ENCODE peak calls at places on chromosomes 13 and 19, in six cellular contexts. M is HepG2, T is upper lobe of left lung, A is HCT116, G is K562, W is GM12878. J is an unnamed sample.

GRCh38 chr13:74027161-74027779 is 106.9 kb downstream of the KLF12 start:
- ATAC-seq in T (no peak), A (no peak), W (peak), M (no peak), G (no peak), J (no peak)

GRCh38 chr13:44680746-44681355 is 104.7 kb upstream of the TSC22D1 start:
- ATAC-seq in W (peak), A (no peak), G (no peak), M (no peak), T (no peak), J (no peak)

GRCh38 chr19:32581704-32582164 is 744 bp downstream of the PDCD5 start:
- ATAC-seq in G (peak), W (peak), T (no peak), A (peak), M (peak), J (no peak)

GRCh38 chr19:41872775-41873647 is 4.1 kb upstream of the CD79A start:
- ATAC-seq in M (peak), W (peak), G (peak), A (peak), T (peak), J (peak)

GRCh38 chr19:9531933-9532332 is 6.5 kb downstream of the ZNF426 start:
- ATAC-seq in A (no peak), T (no peak), M (no peak), W (no peak), G (no peak), J (no peak)

GRCh38 chr19:38229585-38230073 is 5.6 kb upstream of the DPF1 start:
- ATAC-seq in T (peak), W (peak), M (peak), G (peak), A (peak), J (peak)

GRCh38 chr19:41192574-41193419 is at the start of gene CYP2S1:
- ATAC-seq in A (peak), T (peak), G (peak), M (peak), W (no peak), J (no peak)

GRCh38 chr13:93146584-93147292 is 79.9 kb upstream of the GPC6 start:
- ATAC-seq in M (no peak), G (no peak), A (no peak), T (no peak), W (no peak), J (no peak)

GRCh38 chr19:18418725-18419194 is 438 bp upstream of the SSBP4 start:
- ATAC-seq in T (peak), G (peak), M (peak), W (no peak), A (no peak), J (peak)

GRCh38 chr13:43797154-43797553 is 10.4 kb upstream of the ENOX1 start:
- ATAC-seq in W (no peak), M (no peak), G (no peak), A (no peak), T (no peak), J (no peak)

GRCh38 chr19:13036366-13036976 is 41.2 kb downstream of the NFIX start:
- ATAC-seq in A (peak), W (no peak), M (no peak), G (peak), T (peak), J (peak)

GRCh38 chr19:3699741-3700241 is 477 bp downstream of the PIP5K1C start:
- ATAC-seq in G (peak), M (peak), T (no peak), A (no peak), W (no peak), J (peak)

GRCh38 chr13:78239681-78240080 is 321.1 kb upstream of the EDNRB start:
- ATAC-seq in G (no peak), T (no peak), A (no peak), W (no peak), M (no peak), J (no peak)

GRCh38 chr19:6109947-6110346 is 353 bp downstream of the RFX2 start:
- ATAC-seq in A (no peak), G (no peak), M (no peak), T (no peak), W (no peak), J (no peak)

GRCh38 chr19:46015080-46015960 is 7.5 kb downstream of the PGLYRP1 start:
- ATAC-seq in W (peak), T (peak), M (no peak), A (peak), G (peak), J (peak)

GRCh38 chr13:47747901-47748300 is 253.2 kb downstream of the SUCLA2 start:
- ATAC-seq in G (no peak), W (no peak), M (no peak), T (no peak), A (no peak), J (no peak)

GRCh38 chr19:575527-576506 is 3.4 kb downstream of the BSG start:
- ATAC-seq in T (no peak), G (peak), W (no peak), M (no peak), A (no peak), J (no peak)

GRCh38 chr13:79490326-79490725 is 9.4 kb downstream of the NDFIP2 start:
- ATAC-seq in W (no peak), T (no peak), M (no peak), G (no peak), A (no peak), J (no peak)

GRCh38 chr13:98528663-98529064 is 48.2 kb downstream of the STK24 start:
- ATAC-seq in G (no peak), A (no peak), T (no peak), W (peak), M (no peak), J (no peak)

GRCh38 chr19:10061717-10062310 is 24.3 kb upstream of the SHFL start:
- ATAC-seq in G (peak), M (no peak), T (no peak), A (no peak), W (no peak), J (no peak)

GRCh38 chr19:43883864-43884263 is 51.2 kb downstream of the ZNF45 start:
- ATAC-seq in G (no peak), T (no peak), W (no peak), M (no peak), A (no peak), J (no peak)

GRCh38 chr13:112990783-112991182 is 21.8 kb downstream of the MCF2L start:
- ATAC-seq in W (no peak), G (peak), M (no peak), T (peak), A (no peak), J (no peak)

GRCh38 chr19:38687837-38688378 is 40.5 kb downstream of the ACTN4 start:
- ATAC-seq in A (no peak), T (no peak), M (no peak), W (no peak), G (no peak), J (no peak)

GRCh38 chr19:1843646-1844394 is 4.5 kb downstream of the REXO1 start:
- ATAC-seq in W (no peak), T (no peak), G (no peak), A (peak), M (no peak), J (no peak)

GRCh38 chr13:79056706-79057105 is 349.3 kb downstream of the RBM26 start:
- ATAC-seq in G (no peak), A (no peak), M (no peak), T (no peak), W (peak), J (no peak)

GRCh38 chr13:34025746-34026145 is 207.8 kb downstream of the RFC3 start:
- ATAC-seq in G (no peak), T (no peak), W (no peak), A (peak), M (no peak), J (no peak)

GRCh38 chr19:45069056-45069455 is 7.2 kb downstream of the ZNF296 start:
- ATAC-seq in T (no peak), G (peak), A (peak), M (peak), W (peak), J (no peak)

GRCh38 chr19:495440-496332 is 600 bp upstream of the MADCAM1 start:
- ATAC-seq in M (peak), G (peak), T (peak), W (peak), A (peak), J (no peak)

GRCh38 chr13:84377071-84377470 is 494.8 kb upstream of the SLITRK1 start:
- ATAC-seq in T (no peak), W (no peak), A (no peak), M (no peak), G (no peak), J (no peak)

GRCh38 chr13:29688193-29688592 is 92.7 kb upstream of the SLC7A1 start:
- ATAC-seq in W (no peak), G (no peak), M (no peak), A (no peak), T (no peak), J (no peak)

GRCh38 chr13:29693297-29693945 is 97.9 kb upstream of the SLC7A1 start:
- ATAC-seq in A (no peak), M (no peak), W (no peak), G (no peak), T (no peak), J (no peak)

GRCh38 chr13:29684441-29684840 is 89.0 kb upstream of the SLC7A1 start:
- ATAC-seq in G (no peak), T (no peak), W (no peak), M (no peak), A (no peak), J (no peak)

GRCh38 chr13:29689548-29689947 is 94.1 kb upstream of the SLC7A1 start:
- ATAC-seq in A (no peak), T (no peak), M (peak), W (peak), G (no peak), J (no peak)
- TF ChIP-seq POLR2AphosphoS5 in A (no peak), T (no peak), M (no peak), W (no peak), G (no peak), J (no peak)

GRCh38 chr19:34051255-34051654 is 121.0 kb upstream of the LSM14A start:
- ATAC-seq in T (no peak), W (no peak), A (no peak), G (no peak), M (no peak), J (no peak)

DNA sequence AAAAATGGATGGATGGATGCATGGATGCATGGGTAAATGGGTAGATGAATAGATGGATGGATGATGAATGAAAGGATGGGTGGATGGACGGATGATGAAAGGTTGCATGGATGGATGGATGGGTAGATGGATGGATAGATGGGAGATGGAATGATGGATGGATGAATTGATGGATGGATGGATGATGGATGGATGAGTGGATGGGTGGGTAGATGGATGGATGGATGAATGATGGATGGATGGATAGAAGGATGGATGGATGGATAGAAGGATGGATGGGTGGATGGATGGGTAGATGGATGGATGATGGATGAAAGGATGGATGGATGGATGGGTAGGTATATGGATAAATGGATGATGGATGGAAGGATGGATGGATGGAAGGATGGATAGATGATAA is 115.1 kb upstream of the LSM14A start:
- ATAC-seq in M (no peak), T (no peak), A (no peak), G (no peak), W (no peak), J (no peak)
- TF ChIP-seq POLR2A in M (no peak), T (no peak), A (no peak), G (no peak), W (no peak), J (no peak)

GRCh38 chr19:19662866-19663291 is 597 bp downstream of the ATP13A1 start:
- ATAC-seq in T (no peak), G (peak), A (no peak), W (peak), M (peak), J (no peak)

GRCh38 chr19:19661675-19662251 is 1.7 kb downstream of the ATP13A1 start:
- ATAC-seq in W (peak), G (peak), A (no peak), M (peak), T (no peak), J (no peak)

GRCh38 chr19:19662344-19662743 is 1.1 kb downstream of the ATP13A1 start:
- ATAC-seq in G (no peak), A (no peak), T (no peak), W (no peak), M (no peak), J (no peak)

GRCh38 chr19:19661141-19661674 is 2.3 kb downstream of the ATP13A1 start:
- ATAC-seq in A (no peak), W (no peak), T (no peak), M (no peak), G (no peak), J (no peak)

DNA sequence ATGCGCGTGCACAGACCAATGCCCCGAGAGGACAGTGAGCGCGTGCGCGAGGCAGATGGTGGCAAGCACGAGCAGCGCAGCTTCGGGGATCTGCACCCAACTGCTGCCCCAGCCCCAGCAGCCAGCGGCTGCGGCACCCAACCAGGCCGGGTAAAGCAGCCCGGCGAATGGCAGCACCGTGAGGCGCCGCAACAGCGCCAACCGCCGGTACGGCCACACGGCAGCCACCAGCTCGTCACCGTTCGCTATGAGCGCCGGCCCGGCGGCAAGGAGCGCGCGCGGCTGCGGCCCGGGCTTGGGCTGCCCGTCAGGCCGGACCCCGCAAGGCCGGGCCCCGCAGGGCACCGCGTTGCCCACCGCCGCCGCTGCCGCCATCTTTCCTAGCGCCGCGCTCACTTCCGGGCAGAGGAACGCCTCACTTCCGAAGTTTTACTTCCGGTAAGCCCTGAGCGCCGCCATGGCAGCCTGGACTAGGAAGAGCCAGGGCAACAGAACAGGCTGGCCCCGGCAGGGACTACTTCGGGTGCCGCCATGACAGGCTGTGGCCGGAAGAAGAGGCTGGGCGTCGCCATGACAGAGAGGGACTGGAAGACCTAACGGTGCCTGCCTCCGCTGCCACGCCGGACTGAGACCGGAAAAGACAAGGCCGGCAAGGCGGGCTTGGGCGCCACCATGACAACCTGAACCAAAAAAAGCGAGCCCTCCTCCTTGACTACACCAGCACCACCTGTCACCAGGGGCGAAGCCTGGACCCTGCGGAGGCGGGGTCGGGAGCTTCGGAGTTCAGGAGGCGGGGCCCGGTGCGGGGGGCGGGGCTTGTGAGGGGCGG is at the start of gene ATP13A1:
- ATAC-seq in M (peak), T (peak), G (peak), A (peak), W (peak), J (peak)
- TF ChIP-seq CTCF in M (peak), T (peak), G (no peak), A (no peak), W (no peak), J (no peak)

DNA sequence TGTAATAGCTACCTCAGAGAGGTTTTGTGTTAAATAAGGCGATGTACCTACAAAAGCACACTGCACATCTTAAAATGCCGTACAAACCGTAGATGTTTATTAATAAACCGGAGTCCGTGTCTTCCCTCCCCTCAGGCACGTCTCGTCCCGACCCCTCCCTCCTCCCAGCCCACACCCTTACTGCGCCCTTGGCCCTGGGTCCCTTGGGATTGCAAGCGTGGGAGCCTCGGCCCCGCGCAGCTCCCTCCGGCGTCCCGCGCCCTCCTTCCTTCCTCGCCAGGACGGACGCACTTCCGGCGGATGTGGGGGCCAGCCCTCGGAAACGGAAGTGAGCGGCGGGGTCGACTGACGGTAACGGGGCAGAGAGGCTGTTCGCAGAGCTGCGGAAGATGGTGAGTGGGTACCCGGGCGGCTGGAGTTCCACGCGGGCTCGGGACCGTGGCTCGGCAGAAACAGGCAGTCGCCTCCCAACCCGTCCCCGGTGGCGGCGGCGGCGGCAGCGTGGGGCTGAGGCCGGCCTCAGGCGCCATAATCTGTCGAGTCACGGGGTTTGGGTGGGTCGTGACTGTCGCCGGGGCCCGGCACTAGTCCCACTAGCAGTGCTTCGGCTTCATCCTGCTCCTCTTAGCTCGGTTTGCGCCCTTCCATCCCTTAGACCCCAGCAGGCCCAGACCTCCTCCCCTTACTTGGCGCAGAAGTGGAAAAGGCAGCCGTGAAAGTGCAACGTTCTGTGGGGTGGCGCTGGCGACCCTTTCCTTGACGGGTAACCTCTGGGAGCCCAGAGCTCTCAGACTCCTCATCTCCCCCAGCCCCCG is at the start of gene POMP:
- ATAC-seq in M (peak), W (peak), T (peak), A (peak), G (peak), J (peak)
- TF ChIP-seq POLR2AphosphoS5 in M (peak), W (peak), T (peak), A (peak), G (peak), J (peak)

DNA sequence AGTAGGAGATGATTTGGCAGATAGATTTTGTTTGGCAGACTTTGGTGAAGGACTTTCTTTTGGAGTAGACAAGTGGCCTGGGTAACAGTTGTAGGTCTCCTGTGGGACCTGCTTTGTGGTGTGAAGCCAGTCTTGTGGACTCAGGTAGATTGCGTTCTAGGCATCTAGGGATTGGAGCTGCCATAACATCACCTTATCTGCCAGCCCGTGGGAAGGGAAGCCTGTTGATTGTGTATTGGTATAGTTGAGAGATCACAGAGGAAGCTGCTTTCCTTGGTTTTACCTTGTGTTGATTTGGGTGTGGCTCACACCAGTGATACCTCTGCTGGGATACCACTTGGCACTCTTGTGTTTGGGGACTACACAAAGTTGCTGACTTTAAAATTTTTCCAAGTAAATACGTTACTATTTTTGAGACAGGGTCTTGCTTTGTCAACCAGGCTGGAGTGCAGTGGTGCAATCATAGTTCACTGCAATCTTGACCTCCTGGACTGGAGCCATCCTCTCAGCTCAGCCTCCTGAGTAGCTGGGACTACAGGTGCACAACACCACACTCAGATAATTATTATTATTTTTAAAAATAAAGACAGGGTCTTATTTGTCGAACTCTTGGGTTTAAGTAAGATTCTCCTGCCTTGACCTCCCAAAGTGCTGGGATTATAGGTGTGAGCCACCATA is 7.8 kb downstream of the HNRNPM start:
- ATAC-seq in M (no peak), G (no peak), A (no peak), W (no peak), T (no peak), J (no peak)
- TF ChIP-seq POLR2A in M (no peak), G (no peak), A (no peak), W (no peak), T (no peak), J (no peak)

DNA sequence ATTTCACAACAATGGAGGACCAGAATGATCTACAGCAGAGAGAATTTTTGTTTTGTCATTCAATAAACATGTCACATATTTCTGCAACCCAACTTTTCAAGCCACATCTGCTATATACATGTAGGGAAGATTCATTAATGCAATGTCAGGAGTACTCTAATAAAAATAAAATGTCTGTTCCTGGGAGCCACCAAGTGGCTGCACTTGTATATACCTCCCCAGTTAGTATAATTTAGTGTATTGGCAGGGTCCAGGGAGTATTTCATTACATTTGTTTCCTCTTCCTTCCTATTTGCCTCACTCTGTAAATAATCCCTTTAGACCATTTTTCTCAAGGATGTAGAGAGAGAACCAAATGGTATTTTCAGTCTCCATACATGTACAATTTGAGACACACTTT is 1169.0 kb downstream of the DIAPH3 start:
- ATAC-seq in W (peak), T (no peak), G (no peak), A (no peak), M (no peak), J (no peak)
- TF ChIP-seq CTCF in W (no peak), T (no peak), G (no peak), A (no peak), M (no peak), J (no peak)